ENCODE peak calls at places on chromosomes 2 and 18, in four cellular contexts. N, D, L and K are unnamed samples.

GRCh38 chr2:3563521-3563976 is 5.4 kb upstream of the RNASEH1 start:
- DNase-seq in N (no peak), L (no peak), D (no peak), K (no peak)

GRCh38 chr2:136530154-136530553 is 235.2 kb upstream of the THSD7B start:
- DNase-seq in D (no peak), L (no peak), N (no peak), K (no peak)

GRCh38 chr18:3869848-3870247 is 419.9 kb downstream of the TGIF1 start:
- DNase-seq in D (peak; percentile 77), N (peak; percentile 40), L (no peak), K (no peak)

GRCh38 chr2:147051248-147051647 is 793.6 kb upstream of the ACVR2A start:
- DNase-seq in L (no peak), D (no peak), N (no peak), K (no peak)

GRCh38 chr18:62788891-62789290 is 73.5 kb downstream of the PHLPP1 start:
- DNase-seq in D (no peak), N (no peak), L (no peak), K (no peak)

GRCh38 chr2:25420820-25421237 is 79.1 kb upstream of the DNMT3A start:
- DNase-seq in N (no peak), D (no peak), L (no peak), K (no peak)

GRCh38 chr2:49943944-49944803 is 789.9 kb upstream of the FSHR start:
- DNase-seq in L (no peak), N (no peak), D (no peak), K (no peak)

GRCh38 chr18:6785411-6785810 is 55.9 kb downstream of the ARHGAP28 start:
- DNase-seq in D (no peak), N (no peak), L (no peak), K (no peak)

GRCh38 chr2:137992039-137992646 is 27.9 kb downstream of the HNMT start:
- DNase-seq in D (no peak), L (no peak), N (no peak), K (no peak)

GRCh38 chr2:219416233-219416598 is 2.0 kb upstream of the DES start:
- DNase-seq in N (no peak), D (no peak), L (peak; percentile 40), K (no peak)

GRCh38 chr2:74392449-74392743 is 12.3 kb upstream of the DCTN1 start:
- DNase-seq in L (no peak), D (no peak), N (no peak), K (no peak)

GRCh38 chr2:232388324-232388891 is 9.9 kb downstream of the ALPP start:
- DNase-seq in N (no peak), D (no peak), L (no peak), K (no peak)

GRCh38 chr2:183014005-183014404 is 24.3 kb downstream of the NCKAP1 start:
- DNase-seq in N (no peak), D (no peak), L (no peak), K (no peak)

GRCh38 chr2:68589963-68590362 is 53.4 kb upstream of the PROKR1 start:
- DNase-seq in N (no peak), D (peak; percentile 22), L (no peak), K (no peak)

GRCh38 chr2:144350151-144350802 is 169.6 kb downstream of the ZEB2 start:
- DNase-seq in L (no peak), D (peak; percentile 51), N (no peak), K (no peak)

GRCh38 chr2:168002021-168002553 is 245.3 kb downstream of the STK39 start:
- DNase-seq in L (no peak), D (no peak), N (no peak), K (no peak)

GRCh38 chr18:26574958-26575864 is 26.9 kb upstream of the KCTD1 start:
- DNase-seq in N (no peak), D (peak; percentile 96), L (peak; percentile 20), K (peak; percentile 60)

GRCh38 chr2:189013677-189014380 is 39.7 kb downstream of the COL3A1 start:
- DNase-seq in N (no peak), L (no peak), D (no peak), K (no peak)

GRCh38 chr2:43831438-43832294 is 7.0 kb downstream of the ABCG5 start:
- DNase-seq in N (no peak), L (no peak), D (no peak), K (no peak)
- TF ChIP-seq POLR2A in N (no peak), L (no peak), D (no peak), K (no peak)

GRCh38 chr18:2655153-2655953 is at the start of gene SMCHD1:
- DNase-seq in N (peak; percentile 37), L (peak; percentile 85), D (peak; percentile 72), K (peak; percentile 77)
- H3K4me1 ChIP-seq in N (peaks cover 30% of the 10 kb centered on the region), L (peaks cover 6% of the 10 kb centered on the region), D (peaks cover 36% of the 10 kb centered on the region), K (peaks cover 8% of the 10 kb centered on the region)

GRCh38 chr2:155382781-155383180 is 684.3 kb downstream of the KCNJ3 start:
- DNase-seq in N (no peak), D (no peak), L (no peak), K (no peak)

GRCh38 chr2:155377178-155377780 is 678.8 kb downstream of the KCNJ3 start:
- DNase-seq in D (peak; percentile 31), N (peak; percentile 35), L (no peak), K (no peak)

GRCh38 chr2:155384555-155385123 is 686.1 kb downstream of the KCNJ3 start:
- DNase-seq in D (no peak), N (no peak), L (no peak), K (no peak)

GRCh38 chr2:155377931-155378444 is 679.5 kb downstream of the KCNJ3 start:
- DNase-seq in N (no peak), D (no peak), L (no peak), K (no peak)

DNA sequence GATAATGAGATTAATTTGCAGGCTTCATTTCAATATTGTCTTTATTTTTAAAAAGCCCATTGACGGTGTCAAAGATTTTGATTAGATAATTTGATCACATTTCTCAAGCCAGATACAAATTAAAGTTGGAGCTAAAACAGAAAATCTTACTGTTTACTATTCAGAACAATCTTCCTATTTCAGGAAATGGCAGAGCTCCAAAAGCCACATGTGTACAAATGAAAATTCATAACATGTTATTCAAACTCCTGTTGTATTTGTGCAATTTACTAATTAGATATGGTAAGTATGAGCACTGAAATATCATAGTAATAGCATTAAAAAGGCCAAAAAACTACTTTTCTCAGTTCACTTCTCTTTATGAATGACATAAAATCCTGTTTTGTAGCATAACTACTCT is 683.0 kb downstream of the KCNJ3 start:
- DNase-seq in N (no peak), D (no peak), L (no peak), K (no peak)
- H3K27ac ChIP-seq in N (no peak overlapping the region), D (no peak overlapping the region), L (no peak overlapping the region), K (no peak overlapping the region)

GRCh38 chr18:33828949-33829348 is 250.9 kb downstream of the ASXL3 start:
- DNase-seq in N (no peak), L (no peak), D (no peak), K (no peak)

GRCh38 chr18:33831424-33831823 is 253.4 kb downstream of the ASXL3 start:
- DNase-seq in D (no peak), L (no peak), N (no peak), K (no peak)

GRCh38 chr18:33821503-33821902 is 243.5 kb downstream of the ASXL3 start:
- DNase-seq in L (no peak), N (no peak), D (no peak), K (no peak)

GRCh38 chr18:33830210-33830609 is 252.2 kb downstream of the ASXL3 start:
- DNase-seq in L (no peak), N (no peak), D (no peak), K (no peak)

DNA sequence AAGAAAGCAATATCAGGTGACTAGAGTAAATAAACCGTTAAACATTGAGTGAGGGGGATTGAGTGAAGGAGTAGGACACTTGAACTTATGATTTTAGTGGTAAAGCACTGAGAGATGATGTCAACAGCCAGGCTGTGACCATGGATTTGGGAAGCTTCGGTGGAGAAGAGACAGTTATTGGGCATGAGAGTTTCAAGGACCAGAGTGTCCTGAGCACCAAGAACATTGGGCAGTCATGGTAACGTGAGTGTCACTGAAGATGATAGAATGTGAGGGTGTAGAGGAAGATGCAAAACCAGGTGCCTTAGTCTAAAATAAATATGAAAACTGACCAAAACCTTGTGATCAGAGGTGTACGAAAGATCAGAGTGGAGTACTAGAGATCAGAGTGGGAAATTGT is 248.1 kb downstream of the ASXL3 start:
- DNase-seq in N (no peak), D (no peak), L (no peak), K (no peak)
- TF ChIP-seq POLR2A in N (no peak), D (no peak), L (no peak), K (no peak)

GRCh38 chr2:33130544-33130943 is 183.8 kb downstream of the LTBP1 start:
- DNase-seq in D (no peak), L (no peak), N (no peak), K (no peak)
- H3K4me1 ChIP-seq in D (peaks cover 50% of the 10 kb centered on the region), L (peaks cover 5% of the 10 kb centered on the region), N (peaks cover 11% of the 10 kb centered on the region), K (peaks cover 13% of the 10 kb centered on the region)

GRCh38 chr2:30456106-30456505 is 9.1 kb downstream of the LCLAT1 start:
- DNase-seq in N (no peak), D (no peak), L (no peak), K (no peak)

GRCh38 chr2:30456578-30456977 is 9.5 kb downstream of the LCLAT1 start:
- DNase-seq in D (no peak), N (no peak), L (no peak), K (no peak)

GRCh38 chr2:30453498-30453897 is 6.5 kb downstream of the LCLAT1 start:
- DNase-seq in D (no peak), L (no peak), N (no peak), K (no peak)

GRCh38 chr2:30455339-30455738 is 8.3 kb downstream of the LCLAT1 start:
- DNase-seq in L (no peak), D (no peak), N (no peak), K (no peak)

GRCh38 chr2:30454571-30454970 is 7.5 kb downstream of the LCLAT1 start:
- DNase-seq in D (no peak), N (no peak), L (no peak), K (no peak)
- H3K27ac ChIP-seq in D (no peak overlapping the region), N (no peak overlapping the region), L (peak overlapping the region; percentile 9), K (no peak overlapping the region)

GRCh38 chr2:238143239-238143951 is 4.9 kb downstream of the KLHL30 start:
- DNase-seq in N (peak; percentile 54), L (no peak), D (peak; percentile 44), K (no peak)
- TF ChIP-seq POLR2A in N (no peak), L (no peak), D (no peak), K (no peak)

GRCh38 chr18:50793641-50794565 is 25.9 kb downstream of the MRO start:
- DNase-seq in N (no peak), L (no peak), D (no peak), K (no peak)
- H3K4me1 ChIP-seq in N (no peaks in the 10 kb centered on the region), L (no peaks in the 10 kb centered on the region), D (no peaks in the 10 kb centered on the region), K (no peaks in the 10 kb centered on the region)